ENCODE peak calls at places on chromosomes 16 and 17, in ten cellular contexts. D is fibroblast of lung; L is CD4-positive, alpha-beta memory T cell; E is neural progenitor cell; X is breast epithelium; I is iPS DF 6.9; U is tibial artery; S is adipocyte; N is IMR-90; V is CD4-positive, CD25-positive, alpha-beta regulatory T cell. T is an unnamed sample. For H3K9me3 and H3K4me1, the result is how much of the 10 kb centered on the place peaks cover.

GRCh38 chr17:83199500-83200201 is 120.2 kb downstream of the METRNL start:
- DNase-seq in E (no peak), V (peak), S (no peak), L (no peak), D (no peak), N (peak), X (peak), I (no peak), U (peak), T (peak)

GRCh38 chr17:56819431-56820145 is 14.1 kb downstream of the C17orf67 start:
- DNase-seq in S (peak), N (peak), E (peak), D (peak), U (no peak), X (peak), V (peak), L (peak), I (no peak), T (peak)

GRCh38 chr17:31320231-31320630 is 1.2 kb downstream of the EVI2A start:
- DNase-seq in V (peak), I (no peak), N (no peak), D (no peak), X (no peak), E (no peak), S (no peak), U (no peak), L (no peak), T (no peak)

GRCh38 chr17:43758086-43758485 is 505 bp downstream of the SOST start:
- DNase-seq in N (no peak), U (no peak), D (no peak), V (no peak), I (no peak), E (no peak), X (no peak), S (no peak), L (no peak), T (peak)

GRCh38 chr17:34269969-34270368 is at the start of gene CCL7:
- DNase-seq in E (no peak), U (no peak), N (peak), D (peak), V (no peak), S (no peak), I (no peak), L (no peak), X (no peak), T (no peak)

GRCh38 chr16:66988197-66988788 is at the start of gene CES4A:
- DNase-seq in L (no peak), N (peak), U (no peak), D (peak), E (no peak), S (peak), I (no peak), X (no peak), V (peak), T (no peak)

GRCh38 chr16:84109598-84110325 is 7.0 kb downstream of the MBTPS1 start:
- DNase-seq in X (no peak), D (peak), V (no peak), I (no peak), E (no peak), L (no peak), S (no peak), N (peak), U (no peak), T (no peak)

GRCh38 chr17:386145-386876 is 33.7 kb upstream of the RPH3AL start:
- DNase-seq in X (peak), E (peak), I (no peak), S (peak), U (peak), D (peak), L (peak), V (peak), N (no peak), T (peak)

GRCh38 chr17:66357037-66357436 is 54.6 kb downstream of the PRKCA start:
- DNase-seq in E (no peak), I (no peak), N (peak), L (no peak), V (no peak), S (peak), X (no peak), D (peak), U (no peak), T (no peak)

GRCh38 chr16:73082608-73083007 is 34.7 kb upstream of the ZFHX3 start:
- DNase-seq in D (peak), I (no peak), X (no peak), V (no peak), E (no peak), U (peak), N (peak), L (no peak), S (peak), T (no peak)

GRCh38 chr16:4015991-4016325 is 100.3 kb downstream of the ADCY9 start:
- DNase-seq in S (no peak), V (no peak), L (no peak), U (no peak), X (no peak), D (no peak), I (no peak), N (no peak), E (no peak), T (no peak)

GRCh38 chr16:31476305-31477219 is 4.6 kb downstream of the TGFB1I1 start:
- DNase-seq in L (peak), I (no peak), D (no peak), S (no peak), U (peak), X (no peak), V (peak), E (peak), N (no peak), T (peak)

GRCh38 chr16:70757183-70757582 is 43.8 kb downstream of the VAC14 start:
- DNase-seq in V (no peak), L (no peak), X (no peak), D (no peak), E (peak), U (no peak), I (no peak), N (no peak), S (no peak), T (no peak)

GRCh38 chr17:50902768-50903353 is 36.7 kb upstream of the TOB1 start:
- DNase-seq in D (no peak), E (peak), V (no peak), N (no peak), S (no peak), X (no peak), I (no peak), L (no peak), U (no peak), T (no peak)

GRCh38 chr17:39563476-39563875 is 44.2 kb downstream of the NEUROD2 start:
- DNase-seq in N (no peak), X (no peak), U (no peak), L (no peak), S (no peak), I (no peak), V (no peak), E (peak), D (peak), T (no peak)

GRCh38 chr17:70271672-70272071 is 102.3 kb downstream of the KCNJ2 start:
- DNase-seq in I (no peak), S (no peak), X (no peak), N (no peak), E (no peak), U (no peak), L (no peak), V (no peak), D (no peak), T (no peak)
- H3K9me3 ChIP-seq in I (under half), S (under half), X (under half), N (under half), E (under half), U (under half), L (under half), V (under half), D (under half), T (under half)

GRCh38 chr17:37742114-37742761 is 2.6 kb downstream of the HNF1B start:
- DNase-seq in S (peak), U (no peak), D (peak), I (no peak), L (no peak), V (peak), X (no peak), E (peak), N (peak), T (no peak)
- H3K4me3 ChIP-seq in S (peak), U (peak), D (no peak), I (peak), L (no peak), V (no peak), X (peak), E (peak), N (peak), T (peak)

GRCh38 chr16:86594712-86595111 is 16.4 kb downstream of the FOXL1 start:
- DNase-seq in S (no peak), V (no peak), L (no peak), E (no peak), X (no peak), I (no peak), D (peak), U (peak), N (no peak), T (no peak)
- H3K4me1 ChIP-seq in S (under half), V (under half), L (under half), E (under half), X (under half), I (under half), D (under half), U (half or more), N (under half), T (under half)

DNA sequence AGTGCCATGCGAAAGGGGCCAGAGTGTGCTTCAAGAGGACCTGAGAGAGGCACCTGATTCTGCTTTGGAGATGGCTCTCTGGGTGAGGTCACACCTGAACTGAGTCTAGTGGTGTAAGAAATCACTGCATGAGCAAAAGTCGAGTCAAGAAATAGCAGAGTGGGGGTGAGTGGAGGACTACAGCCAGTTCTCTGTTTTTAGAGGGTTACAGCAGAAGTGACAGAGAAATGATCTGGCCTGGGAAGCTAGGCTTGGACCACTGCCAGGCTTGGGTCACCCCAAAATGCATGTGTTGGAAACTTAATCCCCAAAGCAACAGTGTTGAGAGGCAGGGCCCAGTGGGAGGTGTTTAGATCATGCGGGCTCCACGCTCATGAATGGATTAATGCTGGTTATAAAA is 312.0 kb downstream of the CBLN1 start:
- DNase-seq in U (no peak), L (no peak), I (no peak), N (no peak), D (no peak), X (no peak), V (no peak), E (no peak), S (no peak), T (no peak)
- H3K9me3 ChIP-seq in U (under half), L (under half), I (under half), N (under half), D (under half), X (under half), V (under half), E (under half), S (under half), T (under half)

DNA sequence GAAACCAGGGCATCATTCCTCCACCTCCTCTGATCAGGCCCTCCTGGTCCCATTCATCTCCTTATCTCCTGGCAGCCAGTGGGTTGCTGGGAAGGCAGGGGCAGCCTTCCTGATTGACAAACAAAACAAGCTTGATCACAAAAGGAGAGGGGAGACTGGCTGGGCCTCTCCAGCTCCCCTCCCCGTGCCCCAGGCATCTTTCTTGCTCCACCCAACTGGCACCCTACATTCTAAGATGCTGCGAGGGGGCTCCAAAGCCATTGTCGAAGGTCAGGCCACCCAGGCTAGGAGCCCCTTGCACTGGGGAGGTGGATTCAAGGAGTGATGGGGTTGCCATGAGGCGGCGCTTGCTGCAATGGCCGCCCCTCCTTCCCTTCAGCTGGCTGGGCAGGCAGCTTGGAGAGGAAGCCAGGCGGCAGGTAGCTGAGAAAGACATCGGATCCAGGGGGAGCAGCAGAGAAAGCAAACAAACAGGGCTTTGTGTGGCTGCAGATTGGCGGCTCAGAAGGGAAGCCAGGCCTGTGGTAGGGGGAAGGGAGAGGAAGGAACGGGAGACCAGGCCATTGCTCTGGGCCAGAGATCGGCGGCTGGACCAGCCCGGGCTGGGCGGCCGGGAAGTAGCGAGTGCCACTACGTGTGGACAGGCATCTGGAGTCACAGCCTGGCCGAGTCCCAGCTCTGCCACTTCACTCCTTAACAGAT is 12.1 kb downstream of the RAI1 start:
- DNase-seq in N (no peak), V (no peak), X (peak), U (peak), D (peak), S (no peak), E (peak), I (no peak), L (no peak), T (no peak)
- H3K4me3 ChIP-seq in N (no peak), V (no peak), X (peak), U (peak), D (no peak), S (peak), E (peak), I (no peak), L (no peak), T (peak)

T was measured in suprapubic skin.